ENCODE peak calls at places on chromosome 14, in six cellular contexts. K is Karpas-422; Q is naive thymus-derived CD4-positive, alpha-beta T cell; G is left lung; L is body of pancreas; W is A549. F is an unnamed sample.

GRCh38 chr14:85221832-85222231 is 308.1 kb upstream of the FLRT2 start:
- DNase-seq in L (peak; percentile 6), K (no peak), Q (no peak), W (no peak), G (no peak), F (no peak)

GRCh38 chr14:88380405-88380804 is 5.1 kb upstream of the SPATA7 start:
- DNase-seq in L (no peak), Q (no peak), G (no peak), K (peak; percentile 59), W (peak; percentile 18), F (no peak)

GRCh38 chr14:105176513-105176912 is 4.6 kb downstream of the NUDT14 start:
- DNase-seq in Q (no peak), G (no peak), L (peak; percentile 80), W (no peak), K (no peak), F (no peak)

GRCh38 chr14:89493877-89494634 is 77.0 kb upstream of the FOXN3 start:
- DNase-seq in L (peak; percentile 25), Q (no peak), G (no peak), K (peak; percentile 97), W (no peak), F (no peak)

GRCh38 chr14:55754471-55754870 is 174.5 kb downstream of the KTN1 start:
- DNase-seq in G (no peak), Q (no peak), K (no peak), W (no peak), L (no peak), F (no peak)

GRCh38 chr14:22448035-22448904 is 140.8 kb downstream of the DAD1 start:
- DNase-seq in W (no peak), K (no peak), Q (no peak), G (no peak), L (no peak), F (no peak)

GRCh38 chr14:92463141-92463540 is 50.4 kb upstream of the RIN3 start:
- DNase-seq in L (no peak), Q (peak; percentile 17), W (no peak), G (no peak), K (no peak), F (no peak)

GRCh38 chr14:66507722-66508546 is at the start of gene GPHN:
- DNase-seq in K (peak; percentile 95), L (peak; percentile 97), G (peak; percentile 98), W (peak; percentile 98), Q (peak; percentile 81), F (peak; percentile 98)

GRCh38 chr14:58078068-58078467 is 73.9 kb downstream of the ARMH4 start:
- DNase-seq in W (no peak), L (no peak), G (no peak), K (no peak), Q (no peak), F (no peak)

GRCh38 chr14:55739967-55740707 is 160.1 kb downstream of the KTN1 start:
- DNase-seq in W (no peak), Q (no peak), G (no peak), L (peak; percentile 46), K (no peak), F (no peak)

GRCh38 chr14:98163285-98163741 is 1108.7 kb downstream of the BCL11B start:
- DNase-seq in Q (no peak), K (no peak), W (no peak), L (no peak), G (no peak), F (no peak)

GRCh38 chr14:70700955-70701354 is 59.2 kb downstream of the TTC9 start:
- DNase-seq in Q (no peak), K (no peak), W (no peak), G (no peak), L (no peak), F (no peak)

GRCh38 chr14:68309631-68310030 is 483.2 kb downstream of the ZFP36L1 start:
- DNase-seq in K (no peak), W (no peak), L (no peak), G (no peak), Q (no peak), F (no peak)

GRCh38 chr14:68426661-68427549 is 366.0 kb downstream of the ZFP36L1 start:
- DNase-seq in W (peak; percentile 42), Q (no peak), G (no peak), L (no peak), K (no peak), F (no peak)

DNA sequence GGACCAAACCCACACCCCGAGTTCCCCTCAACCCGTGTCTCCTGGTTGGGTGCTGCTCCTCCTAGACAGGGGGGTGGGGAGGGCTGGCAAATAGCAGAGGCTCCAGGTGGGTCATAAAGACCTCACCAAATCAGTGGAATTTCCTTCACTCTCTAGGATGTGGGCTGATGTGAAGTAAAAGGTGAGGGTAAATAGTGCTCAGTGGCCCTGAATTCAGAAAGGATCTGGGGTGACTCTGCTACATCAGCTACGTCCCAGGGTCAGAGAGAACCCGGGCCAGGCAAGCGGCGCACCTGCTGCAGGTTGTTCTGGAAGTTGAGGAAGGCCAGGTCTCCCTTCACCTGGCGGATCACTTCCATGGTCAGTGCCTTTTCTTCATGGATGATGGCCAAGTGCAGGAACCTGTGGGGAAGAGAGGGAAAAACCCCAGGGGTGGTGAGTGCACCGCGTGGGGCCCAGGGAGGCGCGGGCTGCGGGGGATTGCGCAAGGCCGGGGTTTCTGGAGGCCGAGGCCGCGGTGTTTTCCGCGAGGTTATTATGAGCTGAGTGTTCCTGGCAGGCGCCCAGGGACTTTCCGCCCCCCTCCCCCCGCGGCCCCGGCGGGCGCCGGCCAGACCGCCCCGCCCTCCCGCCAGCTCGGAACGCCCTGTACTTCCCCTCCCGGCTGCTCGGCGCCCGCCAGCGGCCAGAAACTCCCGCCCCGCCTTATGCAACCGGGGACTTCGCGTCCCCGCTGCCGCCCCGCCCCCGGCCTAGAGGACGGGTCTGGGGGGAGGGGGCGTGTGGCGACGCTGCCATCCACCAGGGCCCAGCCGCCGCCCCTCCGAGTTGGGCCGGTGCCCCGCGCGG is 928 bp downstream of the NFKBIA start:
- DNase-seq in Q (peak; percentile 91), W (peak; percentile 93), K (peak; percentile 93), G (peak; percentile 96), L (peak; percentile 99), F (peak; percentile 99)
- H3K4me1 ChIP-seq in Q (peaks cover 42% of the 10 kb centered on the region), W (peaks cover 62% of the 10 kb centered on the region), K (peaks cover 31% of the 10 kb centered on the region), G (peaks cover 57% of the 10 kb centered on the region), L (peaks cover 46% of the 10 kb centered on the region), F (peaks cover 51% of the 10 kb centered on the region)

GRCh38 chr14:61474021-61474420 is 152.6 kb downstream of the PRKCH start:
- DNase-seq in L (no peak), W (no peak), G (no peak), Q (peak; percentile 67), K (peak; percentile 50), F (no peak)
- H3K4me1 ChIP-seq in L (peaks cover 31% of the 10 kb centered on the region), W (peaks cover 88% of the 10 kb centered on the region), G (peaks cover 100% of the 10 kb centered on the region), Q (peaks cover 93% of the 10 kb centered on the region), K (peaks cover 84% of the 10 kb centered on the region), F (peaks cover 91% of the 10 kb centered on the region)

DNA sequence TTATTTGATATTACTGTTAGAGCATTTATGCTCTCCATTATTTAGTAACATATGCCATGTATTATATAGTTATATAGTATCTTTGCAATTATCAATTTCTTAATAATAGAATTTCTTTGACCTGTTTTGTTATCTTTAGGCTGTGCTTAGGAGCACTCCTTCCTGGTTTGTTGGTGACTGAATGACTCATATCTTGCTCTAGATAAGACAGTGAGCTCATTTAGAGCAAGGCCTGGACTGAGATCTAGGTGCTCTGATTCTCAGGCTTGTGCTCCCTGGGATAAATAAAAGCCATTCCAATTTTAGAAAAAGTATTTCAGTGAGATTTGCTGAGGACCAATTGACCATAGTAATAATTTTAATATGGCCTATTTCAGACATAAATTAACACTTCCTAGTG is 951.2 kb downstream of the FLRT2 start:
- DNase-seq in L (peak; percentile 34), W (no peak), Q (no peak), K (no peak), G (no peak), F (no peak)
- H3K4me1 ChIP-seq in L (peaks cover 16% of the 10 kb centered on the region), W (no peaks in the 10 kb centered on the region), Q (no peaks in the 10 kb centered on the region), K (peaks cover 8% of the 10 kb centered on the region), G (no peaks in the 10 kb centered on the region), F (no peaks in the 10 kb centered on the region)

DNA sequence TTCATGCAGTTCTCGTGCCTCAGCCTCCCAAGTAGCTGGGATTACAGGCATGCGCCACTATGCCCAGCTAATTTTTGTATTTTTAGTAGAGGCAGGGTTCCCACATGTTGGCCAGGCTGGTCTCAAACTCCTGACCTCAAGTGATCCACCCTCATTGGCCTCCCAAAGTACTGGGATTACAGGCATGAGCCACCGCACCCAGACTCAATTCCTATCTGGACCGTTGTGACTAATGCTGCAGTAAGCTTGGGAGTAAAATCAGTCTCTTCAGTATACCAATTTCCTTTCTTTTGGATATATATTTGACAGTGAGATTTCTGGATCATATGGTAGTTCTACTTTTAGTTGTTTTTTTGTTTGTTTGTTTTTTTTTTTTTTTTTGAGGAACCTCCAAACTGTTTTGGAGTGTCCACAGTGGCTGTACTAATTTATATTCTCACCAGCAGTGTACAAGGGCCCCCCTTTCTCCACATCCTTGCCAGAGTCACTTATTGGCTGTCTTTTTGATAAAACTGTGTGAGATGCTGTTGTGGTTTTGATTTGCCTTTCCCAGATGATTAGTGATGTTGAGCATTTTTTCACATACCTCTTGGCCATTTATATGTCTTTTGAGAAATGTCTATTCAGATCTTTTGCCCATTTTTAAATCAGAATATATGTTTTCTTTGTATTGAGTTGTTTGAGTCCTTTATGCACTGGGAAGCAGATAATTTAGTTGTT is 37.3 kb upstream of the EVL start:
- DNase-seq in Q (no peak), L (no peak), K (no peak), G (no peak), W (no peak), F (no peak)
- H3K4me1 ChIP-seq in Q (no peaks in the 10 kb centered on the region), L (peaks cover 46% of the 10 kb centered on the region), K (no peaks in the 10 kb centered on the region), G (peaks cover 33% of the 10 kb centered on the region), W (peaks cover 56% of the 10 kb centered on the region), F (peaks cover 43% of the 10 kb centered on the region)

GRCh38 chr14:103563089-103563620 is 395 bp downstream of the COA8 start:
- DNase-seq in K (no peak), W (no peak), G (no peak), Q (no peak), L (peak; percentile 77), F (no peak)
- H3K4me1 ChIP-seq in K (peaks cover 48% of the 10 kb centered on the region), W (peaks cover 33% of the 10 kb centered on the region), G (peaks cover 69% of the 10 kb centered on the region), Q (peaks cover 32% of the 10 kb centered on the region), L (peaks cover 53% of the 10 kb centered on the region), F (peaks cover 50% of the 10 kb centered on the region)

GRCh38 chr14:103027451-103027850 is 29.9 kb downstream of the CDC42BPB start:
- DNase-seq in K (no peak), G (no peak), Q (no peak), W (no peak), L (no peak), F (no peak)

GRCh38 chr14:103026988-103027387 is 30.4 kb downstream of the CDC42BPB start:
- DNase-seq in L (no peak), K (no peak), G (no peak), Q (no peak), W (no peak), F (no peak)

GRCh38 chr14:103028772-103029171 is 28.6 kb downstream of the CDC42BPB start:
- DNase-seq in W (no peak), G (no peak), Q (no peak), K (no peak), L (no peak), F (no peak)

GRCh38 chr14:103029936-103030335 is 27.4 kb downstream of the CDC42BPB start:
- DNase-seq in Q (no peak), W (no peak), L (no peak), K (no peak), G (no peak), F (no peak)

DNA sequence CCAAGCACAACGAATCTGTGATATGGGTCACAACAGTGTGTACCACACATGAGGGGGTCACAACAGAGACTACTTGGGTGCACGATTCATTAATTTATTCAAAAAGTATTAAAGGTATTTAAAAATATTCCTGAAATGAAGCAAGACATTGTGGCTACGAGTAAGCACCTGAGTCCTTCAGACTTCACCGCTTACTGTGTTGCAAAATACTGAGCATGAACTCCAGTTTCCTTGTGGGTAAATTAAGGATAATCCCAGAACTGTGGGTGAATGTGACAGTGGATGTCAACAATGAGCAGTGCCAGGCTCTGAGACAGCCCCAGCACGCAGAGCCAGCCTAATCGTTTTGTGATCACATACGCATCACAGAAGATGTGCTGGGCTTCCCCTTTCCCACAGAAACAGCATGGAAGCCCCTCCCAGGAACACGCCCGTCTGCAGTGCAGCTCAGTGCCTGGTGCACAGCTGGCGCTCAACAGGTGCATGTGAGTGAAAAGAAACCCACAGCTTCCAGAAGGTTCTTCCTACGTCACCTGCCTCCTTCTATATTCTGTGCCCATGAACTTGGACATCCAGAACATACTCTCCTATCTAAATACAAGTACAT is 29.1 kb downstream of the CDC42BPB start:
- DNase-seq in G (no peak), W (no peak), Q (no peak), L (no peak), K (no peak), F (no peak)
- H3K4me1 ChIP-seq in G (peaks cover 21% of the 10 kb centered on the region), W (peaks cover 24% of the 10 kb centered on the region), Q (no peaks in the 10 kb centered on the region), L (peaks cover 10% of the 10 kb centered on the region), K (peaks cover under 1% of the 10 kb centered on the region), F (peaks cover 20% of the 10 kb centered on the region)

F was measured in upper lobe of right lung.